ENCODE peak calls at places on chromosome 11, in six cellular contexts. One of them, this sample, is unnamed.

GRCh38 chr11:86818466-86819282 is 18.3 kb downstream of the PRSS23 start:
- DNase-seq in psoas muscle: no peak
- DNase-seq in GM23248: peak; percentile 90
- DNase-seq in heart left ventricle: no peak
- DNase-seq in body of pancreas: no peak
- DNase-seq in cardiac muscle cell: peak; percentile 79
- DNase-seq in this sample: peak; percentile 29

GRCh38 chr11:111253630-111254029 is 8.1 kb downstream of the POU2AF2 start:
- DNase-seq in heart left ventricle: no peak
- DNase-seq in GM23248: no peak
- DNase-seq in cardiac muscle cell: no peak
- DNase-seq in psoas muscle: no peak
- DNase-seq in body of pancreas: no peak
- DNase-seq in this sample: no peak

GRCh38 chr11:128411812-128412211 is 175.5 kb downstream of the ETS1 start:
- DNase-seq in GM23248: no peak
- DNase-seq in psoas muscle: no peak
- DNase-seq in cardiac muscle cell: no peak
- DNase-seq in body of pancreas: no peak
- DNase-seq in heart left ventricle: no peak
- DNase-seq in this sample: no peak

GRCh38 chr11:35815556-35816315 is 128.1 kb upstream of the LDLRAD3 start:
- DNase-seq in psoas muscle: no peak
- DNase-seq in cardiac muscle cell: no peak
- DNase-seq in GM23248: peak; percentile 23
- DNase-seq in body of pancreas: peak; percentile 72
- DNase-seq in heart left ventricle: peak; percentile 59
- DNase-seq in this sample: no peak

GRCh38 chr11:75476716-75477613 is 44.0 kb upstream of the KLHL35 start:
- DNase-seq in GM23248: no peak
- DNase-seq in cardiac muscle cell: no peak
- DNase-seq in heart left ventricle: no peak
- DNase-seq in body of pancreas: peak; percentile 93
- DNase-seq in psoas muscle: peak; percentile 86
- DNase-seq in this sample: no peak

GRCh38 chr11:43486141-43486540 is 127.4 kb downstream of the TTC17 start:
- DNase-seq in GM23248: peak; percentile 24
- DNase-seq in cardiac muscle cell: no peak
- DNase-seq in body of pancreas: no peak
- DNase-seq in heart left ventricle: no peak
- DNase-seq in psoas muscle: no peak
- DNase-seq in this sample: no peak

GRCh38 chr11:2377511-2378443 is 667 bp downstream of the CD81 start:
- DNase-seq in cardiac muscle cell: peak; percentile 68
- DNase-seq in heart left ventricle: peak; percentile 84
- DNase-seq in psoas muscle: peak; percentile 83
- DNase-seq in body of pancreas: peak; percentile 86
- DNase-seq in GM23248: peak; percentile 86
- DNase-seq in this sample: peak; percentile 55

GRCh38 chr11:16494918-16495691 is 138.8 kb upstream of the SOX6 start:
- DNase-seq in psoas muscle: peak; percentile 68
- DNase-seq in heart left ventricle: no peak
- DNase-seq in GM23248: no peak
- DNase-seq in cardiac muscle cell: no peak
- DNase-seq in body of pancreas: no peak
- DNase-seq in this sample: no peak

GRCh38 chr11:86120807-86121206 is 51.9 kb upstream of the PICALM start:
- DNase-seq in heart left ventricle: no peak
- DNase-seq in GM23248: no peak
- DNase-seq in body of pancreas: no peak
- DNase-seq in psoas muscle: no peak
- DNase-seq in cardiac muscle cell: no peak
- DNase-seq in this sample: no peak

GRCh38 chr11:96412761-96413381 is 23.1 kb downstream of the JRKL start:
- DNase-seq in GM23248: no peak
- DNase-seq in heart left ventricle: no peak
- DNase-seq in body of pancreas: no peak
- DNase-seq in cardiac muscle cell: no peak
- DNase-seq in psoas muscle: no peak
- DNase-seq in this sample: no peak

GRCh38 chr11:32960553-32961164 is 55.0 kb upstream of the DEPDC7 start:
- DNase-seq in GM23248: peak; percentile 72
- DNase-seq in psoas muscle: no peak
- DNase-seq in cardiac muscle cell: peak; percentile 61
- DNase-seq in body of pancreas: no peak
- DNase-seq in heart left ventricle: no peak
- DNase-seq in this sample: peak; percentile 48

GRCh38 chr11:72173291-72173690 is 18.6 kb upstream of the FOLR1 start:
- DNase-seq in body of pancreas: no peak
- DNase-seq in GM23248: no peak
- DNase-seq in cardiac muscle cell: no peak
- DNase-seq in psoas muscle: no peak
- DNase-seq in heart left ventricle: no peak
- DNase-seq in this sample: no peak

GRCh38 chr11:90476442-90477007 is 253.7 kb upstream of the CHORDC1 start:
- DNase-seq in heart left ventricle: no peak
- DNase-seq in body of pancreas: peak; percentile 65
- DNase-seq in GM23248: peak; percentile 26
- DNase-seq in psoas muscle: no peak
- DNase-seq in cardiac muscle cell: peak; percentile 55
- DNase-seq in this sample: no peak

GRCh38 chr11:77400775-77401469 is 73.0 kb downstream of the PAK1 start:
- DNase-seq in body of pancreas: no peak
- DNase-seq in psoas muscle: peak; percentile 67
- DNase-seq in cardiac muscle cell: no peak
- DNase-seq in GM23248: no peak
- DNase-seq in heart left ventricle: no peak
- DNase-seq in this sample: no peak

GRCh38 chr11:28697920-28698827 is 590.0 kb downstream of the METTL15 start:
- DNase-seq in body of pancreas: peak; percentile 64
- DNase-seq in cardiac muscle cell: peak; percentile 76
- DNase-seq in GM23248: peak; percentile 66
- DNase-seq in psoas muscle: peak; percentile 56
- DNase-seq in heart left ventricle: peak; percentile 33
- DNase-seq in this sample: no peak

GRCh38 chr11:69052343-69053168 is 3.8 kb downstream of the TPCN2 start:
- DNase-seq in psoas muscle: no peak
- DNase-seq in heart left ventricle: no peak
- DNase-seq in cardiac muscle cell: no peak
- DNase-seq in GM23248: no peak
- DNase-seq in body of pancreas: no peak
- DNase-seq in this sample: no peak

GRCh38 chr11:32829157-32829679 is 509 bp upstream of the PRRG4 start:
- DNase-seq in heart left ventricle: no peak
- DNase-seq in GM23248: peak; percentile 57
- DNase-seq in body of pancreas: no peak
- DNase-seq in cardiac muscle cell: no peak
- DNase-seq in psoas muscle: no peak
- DNase-seq in this sample: no peak

GRCh38 chr11:128900468-128900867 is 9.3 kb downstream of the KCNJ5 start:
- DNase-seq in psoas muscle: no peak
- DNase-seq in heart left ventricle: no peak
- DNase-seq in cardiac muscle cell: no peak
- DNase-seq in GM23248: no peak
- DNase-seq in body of pancreas: peak; percentile 74
- DNase-seq in this sample: no peak

GRCh38 chr11:2091786-2092463 is 47.3 kb downstream of the IGF2 start:
- DNase-seq in body of pancreas: no peak
- DNase-seq in cardiac muscle cell: no peak
- DNase-seq in psoas muscle: peak; percentile 46
- DNase-seq in heart left ventricle: no peak
- DNase-seq in GM23248: no peak
- DNase-seq in this sample: peak; percentile 28

GRCh38 chr11:2300290-2300935 is 1.3 kb downstream of the C11orf21 start:
- DNase-seq in body of pancreas: no peak
- DNase-seq in GM23248: no peak
- DNase-seq in heart left ventricle: peak; percentile 18
- DNase-seq in cardiac muscle cell: no peak
- DNase-seq in psoas muscle: peak; percentile 47
- DNase-seq in this sample: peak; percentile 60

DNA sequence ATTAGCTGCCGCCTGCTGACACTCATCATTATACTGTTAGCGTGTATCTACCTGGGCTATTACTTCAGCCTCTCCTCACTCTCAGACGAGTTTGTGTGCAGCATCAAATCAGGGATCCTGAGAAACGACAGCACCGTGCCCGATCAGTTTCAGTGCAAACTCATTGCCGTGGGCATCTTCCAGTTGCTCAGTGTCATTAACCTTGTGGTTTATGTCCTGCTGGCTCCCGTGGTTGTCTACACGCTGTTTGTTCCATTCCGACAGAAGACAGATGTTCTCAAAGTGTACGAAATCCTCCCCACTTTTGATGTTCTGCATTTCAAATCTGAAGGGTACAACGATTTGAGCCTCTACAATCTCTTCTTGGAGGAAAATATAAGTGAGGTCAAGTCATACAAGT is 51.1 kb downstream of the PANX1 start:
- DNase-seq in psoas muscle: no peak
- DNase-seq in GM23248: no peak
- DNase-seq in cardiac muscle cell: no peak
- DNase-seq in heart left ventricle: no peak
- DNase-seq in body of pancreas: no peak
- DNase-seq in this sample: no peak
- H3K36me3 ChIP-seq in psoas muscle: peaks cover 9% of the 10 kb centered on the region
- H3K36me3 ChIP-seq in GM23248: peaks cover 14% of the 10 kb centered on the region
- H3K36me3 ChIP-seq in cardiac muscle cell: peaks cover 20% of the 10 kb centered on the region
- H3K36me3 ChIP-seq in heart left ventricle: peaks cover 45% of the 10 kb centered on the region
- H3K36me3 ChIP-seq in body of pancreas: no peaks in the 10 kb centered on the region
- H3K36me3 ChIP-seq in this sample: peaks cover 7% of the 10 kb centered on the region

GRCh38 chr11:63993100-63993499 is 6.9 kb downstream of the OTUB1 start:
- DNase-seq in body of pancreas: no peak
- DNase-seq in GM23248: no peak
- DNase-seq in heart left ventricle: no peak
- DNase-seq in cardiac muscle cell: no peak
- DNase-seq in psoas muscle: no peak
- DNase-seq in this sample: no peak
- H3K36me3 ChIP-seq in body of pancreas: peaks cover 8% of the 10 kb centered on the region
- H3K36me3 ChIP-seq in GM23248: no peaks in the 10 kb centered on the region
- H3K36me3 ChIP-seq in heart left ventricle: peaks cover 78% of the 10 kb centered on the region
- H3K36me3 ChIP-seq in cardiac muscle cell: peaks cover 39% of the 10 kb centered on the region
- H3K36me3 ChIP-seq in psoas muscle: peaks cover 62% of the 10 kb centered on the region
- H3K36me3 ChIP-seq in this sample: peaks cover 19% of the 10 kb centered on the region

GRCh38 chr11:65125197-65126056 is 3.3 kb downstream of the MRPL49 start:
- DNase-seq in heart left ventricle: no peak
- DNase-seq in body of pancreas: no peak
- DNase-seq in GM23248: no peak
- DNase-seq in psoas muscle: no peak
- DNase-seq in cardiac muscle cell: no peak
- DNase-seq in this sample: no peak

GRCh38 chr11:65127473-65128181 is 5.5 kb downstream of the MRPL49 start:
- DNase-seq in body of pancreas: no peak
- DNase-seq in psoas muscle: no peak
- DNase-seq in heart left ventricle: no peak
- DNase-seq in cardiac muscle cell: no peak
- DNase-seq in GM23248: no peak
- DNase-seq in this sample: no peak

GRCh38 chr11:65124480-65125196 is 2.5 kb downstream of the MRPL49 start:
- DNase-seq in heart left ventricle: no peak
- DNase-seq in cardiac muscle cell: no peak
- DNase-seq in body of pancreas: no peak
- DNase-seq in psoas muscle: no peak
- DNase-seq in GM23248: no peak
- DNase-seq in this sample: peak; percentile 25

GRCh38 chr11:65128182-65129145 is 5.9 kb downstream of the SYVN1 start:
- DNase-seq in body of pancreas: no peak
- DNase-seq in cardiac muscle cell: no peak
- DNase-seq in psoas muscle: no peak
- DNase-seq in heart left ventricle: no peak
- DNase-seq in GM23248: no peak
- DNase-seq in this sample: no peak

DNA sequence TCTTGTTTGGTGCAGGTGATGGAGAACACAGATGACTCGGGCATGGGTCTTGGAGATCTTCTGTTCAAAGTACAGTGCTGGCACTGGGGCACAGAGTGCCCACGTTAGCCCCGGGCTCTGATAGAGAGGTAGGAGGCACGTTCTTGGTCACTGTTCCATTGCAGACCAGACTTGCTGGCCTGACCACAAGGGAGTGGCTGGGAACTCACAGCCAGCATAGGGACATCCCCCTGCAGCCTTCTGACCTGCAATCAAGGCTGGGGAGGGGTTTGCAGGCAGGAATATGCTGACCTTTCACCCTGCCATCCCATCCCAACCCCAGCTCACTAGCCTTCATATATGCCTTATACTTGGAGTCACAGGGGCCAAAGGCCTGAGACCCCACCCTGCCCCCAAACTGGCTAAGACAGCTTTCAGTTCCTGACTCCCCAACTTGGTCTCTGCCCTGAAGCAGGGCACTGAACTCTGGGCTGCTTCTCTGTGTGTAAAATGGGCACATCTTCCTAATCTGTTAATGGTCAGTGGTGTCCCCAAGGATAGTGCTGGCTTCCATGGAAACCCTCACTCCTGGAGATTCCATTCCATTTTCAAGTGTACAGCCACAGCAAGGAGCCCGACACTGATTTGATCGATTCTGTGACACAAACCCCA is 4.6 kb downstream of the MRPL49 start:
- DNase-seq in body of pancreas: no peak
- DNase-seq in psoas muscle: no peak
- DNase-seq in cardiac muscle cell: no peak
- DNase-seq in GM23248: no peak
- DNase-seq in heart left ventricle: no peak
- DNase-seq in this sample: no peak
- H3K36me3 ChIP-seq in body of pancreas: peaks cover 30% of the 10 kb centered on the region
- H3K36me3 ChIP-seq in psoas muscle: peaks cover 81% of the 10 kb centered on the region
- H3K36me3 ChIP-seq in cardiac muscle cell: peaks cover 44% of the 10 kb centered on the region
- H3K36me3 ChIP-seq in GM23248: peaks cover 16% of the 10 kb centered on the region
- H3K36me3 ChIP-seq in heart left ventricle: peaks cover 77% of the 10 kb centered on the region
- H3K36me3 ChIP-seq in this sample: peaks cover 60% of the 10 kb centered on the region

DNA sequence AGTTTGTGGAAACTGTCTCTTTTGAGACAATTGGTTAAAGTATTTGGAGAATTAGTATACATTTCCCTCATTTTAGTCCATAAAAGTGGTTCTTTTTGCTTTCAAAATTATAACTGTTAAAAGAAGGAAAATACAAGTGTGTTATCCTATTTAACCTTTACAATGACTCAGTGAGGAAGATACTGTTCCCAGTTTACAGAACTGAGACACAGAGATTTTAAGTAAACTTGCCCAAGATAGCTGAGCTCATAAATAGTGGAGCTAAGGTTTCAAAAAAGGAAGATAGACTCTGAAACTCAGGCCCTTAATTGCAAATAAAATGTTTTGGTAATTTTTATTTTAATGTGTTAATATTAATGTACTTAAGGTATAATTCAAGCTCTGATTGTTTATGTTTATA is 58.9 kb downstream of the DKK3 start:
- DNase-seq in GM23248: no peak
- DNase-seq in cardiac muscle cell: no peak
- DNase-seq in psoas muscle: no peak
- DNase-seq in heart left ventricle: no peak
- DNase-seq in body of pancreas: no peak
- DNase-seq in this sample: no peak
- H3K36me3 ChIP-seq in GM23248: peaks cover 35% of the 10 kb centered on the region
- H3K36me3 ChIP-seq in cardiac muscle cell: peaks cover 75% of the 10 kb centered on the region
- H3K36me3 ChIP-seq in psoas muscle: peaks cover 80% of the 10 kb centered on the region
- H3K36me3 ChIP-seq in heart left ventricle: peaks cover 84% of the 10 kb centered on the region
- H3K36me3 ChIP-seq in body of pancreas: no peaks in the 10 kb centered on the region
- H3K36me3 ChIP-seq in this sample: peaks cover 32% of the 10 kb centered on the region

GRCh38 chr11:46762248-46762647 is 43.2 kb downstream of the F2 start:
- DNase-seq in heart left ventricle: no peak
- DNase-seq in cardiac muscle cell: no peak
- DNase-seq in GM23248: no peak
- DNase-seq in body of pancreas: no peak
- DNase-seq in psoas muscle: no peak
- DNase-seq in this sample: no peak
- H3K36me3 ChIP-seq in heart left ventricle: peaks cover 100% of the 10 kb centered on the region
- H3K36me3 ChIP-seq in cardiac muscle cell: peaks cover 82% of the 10 kb centered on the region
- H3K36me3 ChIP-seq in GM23248: peaks cover 53% of the 10 kb centered on the region
- H3K36me3 ChIP-seq in body of pancreas: no peaks in the 10 kb centered on the region
- H3K36me3 ChIP-seq in psoas muscle: peaks cover 100% of the 10 kb centered on the region
- H3K36me3 ChIP-seq in this sample: peaks cover 53% of the 10 kb centered on the region

This sample was measured in CD8-positive, alpha-beta memory T cell.